ENCODE peak calls at places on chromosomes 12 and 14, in six cellular contexts. One of them, this sample, is unnamed.
A peak's percentile ranks its signal among the peaks of the same experiment; 100 is the strongest.

GRCh38 chr14:101109347-101109638 is 205.8 kb upstream of the RTL1 start:
- DNase-seq in NB4: no peak
- DNase-seq in AG04450: no peak
- DNase-seq in lower leg skin: no peak
- DNase-seq in astrocyte of the cerebellum: no peak
- DNase-seq in stomach: peak; percentile 19
- DNase-seq in this sample: no peak

GRCh38 chr12:57104292-57104910 is 6.8 kb downstream of the STAT6 start:
- DNase-seq in NB4: no peak
- DNase-seq in AG04450: no peak
- DNase-seq in lower leg skin: peak; percentile 84
- DNase-seq in astrocyte of the cerebellum: no peak
- DNase-seq in stomach: peak; percentile 22
- DNase-seq in this sample: no peak

GRCh38 chr14:70901218-70901772 is 6.0 kb upstream of the PCNX1 start:
- DNase-seq in NB4: no peak
- DNase-seq in AG04450: no peak
- DNase-seq in lower leg skin: no peak
- DNase-seq in astrocyte of the cerebellum: no peak
- DNase-seq in stomach: no peak
- DNase-seq in this sample: no peak

GRCh38 chr12:99005601-99006000 is 360.5 kb downstream of the APAF1 start:
- DNase-seq in NB4: no peak
- DNase-seq in AG04450: no peak
- DNase-seq in lower leg skin: no peak
- DNase-seq in astrocyte of the cerebellum: no peak
- DNase-seq in stomach: no peak
- DNase-seq in this sample: no peak

GRCh38 chr12:118336123-118336522 is 36.6 kb downstream of the TAOK3 start:
- DNase-seq in NB4: no peak
- DNase-seq in AG04450: no peak
- DNase-seq in lower leg skin: no peak
- DNase-seq in astrocyte of the cerebellum: no peak
- DNase-seq in stomach: no peak
- DNase-seq in this sample: no peak

GRCh38 chr14:72808564-72808963 is 85.3 kb downstream of the DPF3 start:
- DNase-seq in NB4: no peak
- DNase-seq in AG04450: no peak
- DNase-seq in lower leg skin: no peak
- DNase-seq in astrocyte of the cerebellum: peak; percentile 76
- DNase-seq in stomach: no peak
- DNase-seq in this sample: no peak

GRCh38 chr14:85421166-85421877 is 108.6 kb upstream of the FLRT2 start:
- DNase-seq in NB4: peak; percentile 14
- DNase-seq in AG04450: peak; percentile 33
- DNase-seq in lower leg skin: no peak
- DNase-seq in astrocyte of the cerebellum: no peak
- DNase-seq in stomach: no peak
- DNase-seq in this sample: no peak

GRCh38 chr14:102840115-102840514 is 62.9 kb downstream of the TRAF3 start:
- DNase-seq in NB4: no peak
- DNase-seq in AG04450: no peak
- DNase-seq in lower leg skin: no peak
- DNase-seq in astrocyte of the cerebellum: no peak
- DNase-seq in stomach: no peak
- DNase-seq in this sample: no peak

GRCh38 chr14:68506021-68506644 is 286.7 kb downstream of the ZFP36L1 start:
- DNase-seq in NB4: no peak
- DNase-seq in AG04450: no peak
- DNase-seq in lower leg skin: peak; percentile 86
- DNase-seq in astrocyte of the cerebellum: peak; percentile 15
- DNase-seq in stomach: peak; percentile 67
- DNase-seq in this sample: no peak

GRCh38 chr14:64298773-64299172 is 4.6 kb upstream of the ESR2 start:
- DNase-seq in NB4: no peak
- DNase-seq in AG04450: no peak
- DNase-seq in lower leg skin: no peak
- DNase-seq in astrocyte of the cerebellum: no peak
- DNase-seq in stomach: no peak
- DNase-seq in this sample: no peak

GRCh38 chr12:52228931-52229330 is 4.1 kb upstream of the KRT7 start:
- DNase-seq in NB4: no peak
- DNase-seq in AG04450: no peak
- DNase-seq in lower leg skin: peak; percentile 75
- DNase-seq in astrocyte of the cerebellum: no peak
- DNase-seq in stomach: no peak
- DNase-seq in this sample: no peak

GRCh38 chr12:100651694-100652093 is 78.2 kb downstream of the GAS2L3 start:
- DNase-seq in NB4: no peak
- DNase-seq in AG04450: no peak
- DNase-seq in lower leg skin: no peak
- DNase-seq in astrocyte of the cerebellum: no peak
- DNase-seq in stomach: no peak
- DNase-seq in this sample: no peak

GRCh38 chr12:30989754-30990153 is 63.2 kb downstream of the TSPAN11 start:
- DNase-seq in NB4: peak; percentile 47
- DNase-seq in AG04450: no peak
- DNase-seq in lower leg skin: no peak
- DNase-seq in astrocyte of the cerebellum: no peak
- DNase-seq in stomach: no peak
- DNase-seq in this sample: peak; percentile 28

GRCh38 chr12:129961111-129961510 is 57.3 kb upstream of the TMEM132D start:
- DNase-seq in NB4: no peak
- DNase-seq in AG04450: no peak
- DNase-seq in lower leg skin: no peak
- DNase-seq in astrocyte of the cerebellum: no peak
- DNase-seq in stomach: no peak
- DNase-seq in this sample: no peak

GRCh38 chr12:120100630-120101029 is 15.9 kb downstream of the RAB35 start:
- DNase-seq in NB4: no peak
- DNase-seq in AG04450: no peak
- DNase-seq in lower leg skin: no peak
- DNase-seq in astrocyte of the cerebellum: no peak
- DNase-seq in stomach: peak; percentile 76
- DNase-seq in this sample: peak; percentile 50

GRCh38 chr12:86138770-86139169 is 117.4 kb downstream of the MGAT4C start:
- DNase-seq in NB4: no peak
- DNase-seq in AG04450: no peak
- DNase-seq in lower leg skin: no peak
- DNase-seq in astrocyte of the cerebellum: no peak
- DNase-seq in stomach: no peak
- DNase-seq in this sample: no peak

GRCh38 chr12:42809226-42809625 is 219.7 kb upstream of the PRICKLE1 start:
- DNase-seq in NB4: no peak
- DNase-seq in AG04450: no peak
- DNase-seq in lower leg skin: no peak
- DNase-seq in astrocyte of the cerebellum: peak; percentile 57
- DNase-seq in stomach: no peak
- DNase-seq in this sample: no peak

GRCh38 chr12:49055092-49055491 is 5.5 kb downstream of the KMT2D start:
- DNase-seq in NB4: no peak
- DNase-seq in AG04450: no peak
- DNase-seq in lower leg skin: no peak
- DNase-seq in astrocyte of the cerebellum: no peak
- DNase-seq in stomach: no peak
- DNase-seq in this sample: peak; percentile 85

GRCh38 chr12:5247144-5247543 is 184.8 kb upstream of the NTF3 start:
- DNase-seq in NB4: no peak
- DNase-seq in AG04450: no peak
- DNase-seq in lower leg skin: no peak
- DNase-seq in astrocyte of the cerebellum: no peak
- DNase-seq in stomach: no peak
- DNase-seq in this sample: no peak

GRCh38 chr12:1993341-1993740 is 10.9 kb downstream of the DCP1B start:
- DNase-seq in NB4: peak; percentile 57
- DNase-seq in AG04450: peak; percentile 88
- DNase-seq in lower leg skin: no peak
- DNase-seq in astrocyte of the cerebellum: peak; percentile 41
- DNase-seq in stomach: no peak
- DNase-seq in this sample: no peak

GRCh38 chr12:77998236-77998786 is 167.6 kb downstream of the NAV3 start:
- DNase-seq in NB4: no peak
- DNase-seq in AG04450: no peak
- DNase-seq in lower leg skin: no peak
- DNase-seq in astrocyte of the cerebellum: no peak
- DNase-seq in stomach: no peak
- DNase-seq in this sample: peak; percentile 84

GRCh38 chr14:37480446-37481290 is 114.4 kb downstream of the FOXA1 start:
- DNase-seq in NB4: no peak
- DNase-seq in AG04450: no peak
- DNase-seq in lower leg skin: no peak
- DNase-seq in astrocyte of the cerebellum: no peak
- DNase-seq in stomach: no peak
- DNase-seq in this sample: no peak

GRCh38 chr14:91329615-91330014 is 85.1 kb upstream of the GPR68 start:
- DNase-seq in NB4: no peak
- DNase-seq in AG04450: no peak
- DNase-seq in lower leg skin: no peak
- DNase-seq in astrocyte of the cerebellum: no peak
- DNase-seq in stomach: no peak
- DNase-seq in this sample: no peak

GRCh38 chr12:42166501-42166900 is 21.8 kb upstream of the GXYLT1 start:
- DNase-seq in NB4: no peak
- DNase-seq in AG04450: no peak
- DNase-seq in lower leg skin: no peak
- DNase-seq in astrocyte of the cerebellum: no peak
- DNase-seq in stomach: no peak
- DNase-seq in this sample: no peak

GRCh38 chr14:99758121-99758871 is 34.9 kb upstream of the EML1 start:
- DNase-seq in NB4: no peak
- DNase-seq in AG04450: peak; percentile 81
- DNase-seq in lower leg skin: no peak
- DNase-seq in astrocyte of the cerebellum: peak; percentile 93
- DNase-seq in stomach: no peak
- DNase-seq in this sample: no peak

GRCh38 chr12:66555113-66555512 is 123.8 kb downstream of the GRIP1 start:
- DNase-seq in NB4: peak; percentile 12
- DNase-seq in AG04450: no peak
- DNase-seq in lower leg skin: no peak
- DNase-seq in astrocyte of the cerebellum: no peak
- DNase-seq in stomach: no peak
- DNase-seq in this sample: no peak
- TF ChIP-seq CTCF in NB4: no peak
- TF ChIP-seq CTCF in AG04450: no peak
- TF ChIP-seq CTCF in lower leg skin: no peak
- TF ChIP-seq CTCF in astrocyte of the cerebellum: no peak
- TF ChIP-seq CTCF in stomach: no peak
- TF ChIP-seq CTCF in this sample: no peak

GRCh38 chr12:69046920-69047319 is 113.9 kb upstream of the CPM start:
- DNase-seq in NB4: no peak
- DNase-seq in AG04450: no peak
- DNase-seq in lower leg skin: no peak
- DNase-seq in astrocyte of the cerebellum: no peak
- DNase-seq in stomach: no peak
- DNase-seq in this sample: no peak

GRCh38 chr12:69045430-69045829 is 112.5 kb upstream of the CPM start:
- DNase-seq in NB4: no peak
- DNase-seq in AG04450: no peak
- DNase-seq in lower leg skin: no peak
- DNase-seq in astrocyte of the cerebellum: no peak
- DNase-seq in stomach: no peak
- DNase-seq in this sample: no peak

GRCh38 chr12:69046372-69046771 is 113.4 kb upstream of the CPM start:
- DNase-seq in NB4: no peak
- DNase-seq in AG04450: no peak
- DNase-seq in lower leg skin: no peak
- DNase-seq in astrocyte of the cerebellum: no peak
- DNase-seq in stomach: no peak
- DNase-seq in this sample: no peak

GRCh38 chr12:69044887-69045286 is 111.9 kb upstream of the CPM start:
- DNase-seq in NB4: no peak
- DNase-seq in AG04450: no peak
- DNase-seq in lower leg skin: no peak
- DNase-seq in astrocyte of the cerebellum: no peak
- DNase-seq in stomach: no peak
- DNase-seq in this sample: no peak

DNA sequence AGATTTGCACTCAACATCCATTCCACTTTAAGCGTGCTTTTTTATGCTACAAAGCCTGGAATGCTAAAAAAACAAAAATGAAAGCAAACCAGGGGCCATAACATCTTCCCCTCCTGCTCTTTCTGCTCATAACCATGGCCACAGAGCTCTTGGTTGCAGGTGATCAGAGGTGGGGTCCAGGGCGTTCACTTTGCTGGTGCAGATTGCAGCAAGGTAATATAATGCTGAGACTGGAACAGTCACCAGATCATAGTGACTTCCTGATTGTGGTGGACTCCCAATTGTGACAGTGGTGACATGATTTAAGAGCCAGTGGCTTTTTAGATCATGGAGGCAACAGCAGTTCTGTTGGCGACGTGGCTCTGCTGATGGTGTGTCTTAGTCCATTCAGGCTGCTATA is 115.0 kb upstream of the CPM start:
- DNase-seq in NB4: no peak
- DNase-seq in AG04450: no peak
- DNase-seq in lower leg skin: no peak
- DNase-seq in astrocyte of the cerebellum: no peak
- DNase-seq in stomach: no peak
- DNase-seq in this sample: no peak
- H3K4me3 ChIP-seq in NB4: no peak overlapping the region
- H3K4me3 ChIP-seq in AG04450: no peak overlapping the region
- H3K4me3 ChIP-seq in lower leg skin: no peak overlapping the region
- H3K4me3 ChIP-seq in astrocyte of the cerebellum: no peak overlapping the region
- H3K4me3 ChIP-seq in stomach: no peak overlapping the region
- H3K4me3 ChIP-seq in this sample: no peak overlapping the region

DNA sequence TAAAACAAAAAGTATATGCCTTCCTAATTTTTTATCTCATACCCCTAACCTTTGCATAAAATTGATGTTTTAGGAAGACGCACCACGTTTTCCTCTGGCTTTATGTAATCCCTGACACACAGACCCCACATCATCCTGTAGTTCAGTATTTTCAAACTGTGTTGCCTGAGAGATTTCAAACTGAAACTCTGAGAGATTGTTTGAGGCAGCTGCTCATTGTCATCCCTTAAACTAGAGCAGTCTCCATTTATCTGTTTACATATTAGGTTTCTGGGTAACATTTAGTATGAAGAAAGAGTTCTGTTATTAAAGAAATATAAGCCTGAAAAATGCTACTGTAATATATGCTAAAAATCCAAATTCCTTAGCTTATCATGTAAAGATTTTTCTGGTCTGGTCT is 24.3 kb downstream of the MNAT1 start:
- DNase-seq in NB4: peak; percentile 14
- DNase-seq in AG04450: no peak
- DNase-seq in lower leg skin: no peak
- DNase-seq in astrocyte of the cerebellum: no peak
- DNase-seq in stomach: no peak
- DNase-seq in this sample: no peak
- TF ChIP-seq CTCF in NB4: no peak
- TF ChIP-seq CTCF in AG04450: no peak
- TF ChIP-seq CTCF in lower leg skin: no peak
- TF ChIP-seq CTCF in astrocyte of the cerebellum: no peak
- TF ChIP-seq CTCF in stomach: no peak
- TF ChIP-seq CTCF in this sample: no peak

DNA sequence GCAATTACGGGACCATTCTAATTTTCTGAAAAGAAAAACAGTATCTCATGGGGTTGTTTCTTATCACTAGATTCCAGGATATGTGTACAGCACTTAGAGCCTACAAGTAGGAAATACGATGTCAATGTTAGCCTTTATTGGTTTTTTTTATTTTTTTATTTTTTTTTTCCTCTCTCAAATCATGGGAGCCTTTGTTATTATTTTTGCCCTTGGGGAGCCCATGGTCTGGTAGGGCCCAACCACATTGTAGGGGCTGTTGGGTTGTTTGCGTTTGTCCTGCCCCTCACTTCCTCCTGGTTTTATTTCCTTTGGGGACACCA is 5.9 kb downstream of the MORN3 start:
- DNase-seq in NB4: no peak
- DNase-seq in AG04450: no peak
- DNase-seq in lower leg skin: no peak
- DNase-seq in astrocyte of the cerebellum: no peak
- DNase-seq in stomach: no peak
- DNase-seq in this sample: no peak
- H3K4me3 ChIP-seq in NB4: peak overlapping the region; percentile 27
- H3K4me3 ChIP-seq in AG04450: no peak overlapping the region
- H3K4me3 ChIP-seq in lower leg skin: no peak overlapping the region
- H3K4me3 ChIP-seq in astrocyte of the cerebellum: no peak overlapping the region
- H3K4me3 ChIP-seq in stomach: no peak overlapping the region
- H3K4me3 ChIP-seq in this sample: no peak overlapping the region